ENCODE peak calls at places on chromosomes 16 and 17, in eight cellular contexts. E is CD8-positive, alpha-beta T cell; A is heart right ventricle; L is stomach; Z is ovary; H is lower leg skin; B is cardiac fibroblast; T is PC-3. K is an unnamed sample.

GRCh38 chr17:13917635-13918034 is 151.7 kb upstream of the COX10 start:
- DNase-seq in E (no peak), A (no peak), L (no peak), Z (no peak), H (no peak), B (no peak), T (no peak), K (no peak)

GRCh38 chr17:41932821-41933389 is 2.5 kb downstream of the ODAD4 start:
- DNase-seq in E (no peak), A (no peak), L (no peak), Z (no peak), H (no peak), B (no peak), T (no peak), K (no peak)

GRCh38 chr17:44970136-44970737 is 2.1 kb upstream of the C1QL1 start:
- DNase-seq in E (peak), A (peak), L (no peak), Z (peak), H (no peak), B (no peak), T (no peak), K (no peak)

GRCh38 chr16:81987706-81988105 is 23.6 kb downstream of the SDR42E1 start:
- DNase-seq in E (no peak), A (no peak), L (peak), Z (no peak), H (no peak), B (no peak), T (peak), K (no peak)

GRCh38 chr16:11410382-11411058 is 65.3 kb downstream of the RMI2 start:
- DNase-seq in E (no peak), A (no peak), L (no peak), Z (no peak), H (no peak), B (no peak), T (no peak), K (no peak)

GRCh38 chr17:74840989-74841666 is 18.6 kb downstream of the GRIN2C start:
- DNase-seq in E (no peak), A (peak), L (no peak), Z (peak), H (peak), B (peak), T (no peak), K (peak)

GRCh38 chr16:83623091-83623730 is 184.6 kb upstream of the HSBP1 start:
- DNase-seq in E (no peak), A (no peak), L (no peak), Z (no peak), H (no peak), B (no peak), T (no peak), K (no peak)

GRCh38 chr17:19579867-19580565 is 46.4 kb downstream of the SLC47A1 start:
- DNase-seq in E (no peak), A (peak), L (no peak), Z (peak), H (no peak), B (peak), T (no peak), K (peak)

GRCh38 chr17:72430611-72431432 is 310.0 kb downstream of the SOX9 start:
- DNase-seq in E (no peak), A (no peak), L (no peak), Z (no peak), H (no peak), B (no peak), T (peak), K (no peak)

GRCh38 chr16:20995711-20996110 is 95.1 kb downstream of the LYRM1 start:
- DNase-seq in E (no peak), A (no peak), L (no peak), Z (no peak), H (peak), B (no peak), T (no peak), K (no peak)

GRCh38 chr16:85615014-85615851 is 2.1 kb downstream of the GSE1 start:
- DNase-seq in E (peak), A (peak), L (peak), Z (no peak), H (peak), B (no peak), T (peak), K (no peak)
- TF ChIP-seq CTCF in E (no peak), A (no peak), L (no peak), Z (no peak), H (no peak), B (no peak), T (no peak), K (no peak)

GRCh38 chr17:40827746-40828453 is 5.5 kb upstream of the KRT10 start:
- DNase-seq in E (no peak), A (no peak), L (no peak), Z (no peak), H (no peak), B (peak), T (peak), K (peak)

GRCh38 chr17:40825596-40825995 is 3.2 kb upstream of the KRT10 start:
- DNase-seq in E (no peak), A (no peak), L (no peak), Z (no peak), H (no peak), B (no peak), T (no peak), K (no peak)

GRCh38 chr17:40830085-40830776 is 7.8 kb upstream of the KRT10 start:
- DNase-seq in E (no peak), A (no peak), L (no peak), Z (no peak), H (no peak), B (no peak), T (no peak), K (no peak)

GRCh38 chr17:40832840-40833239 is 10.4 kb upstream of the KRT10 start:
- DNase-seq in E (no peak), A (no peak), L (no peak), Z (no peak), H (no peak), B (no peak), T (no peak), K (no peak)

DNA sequence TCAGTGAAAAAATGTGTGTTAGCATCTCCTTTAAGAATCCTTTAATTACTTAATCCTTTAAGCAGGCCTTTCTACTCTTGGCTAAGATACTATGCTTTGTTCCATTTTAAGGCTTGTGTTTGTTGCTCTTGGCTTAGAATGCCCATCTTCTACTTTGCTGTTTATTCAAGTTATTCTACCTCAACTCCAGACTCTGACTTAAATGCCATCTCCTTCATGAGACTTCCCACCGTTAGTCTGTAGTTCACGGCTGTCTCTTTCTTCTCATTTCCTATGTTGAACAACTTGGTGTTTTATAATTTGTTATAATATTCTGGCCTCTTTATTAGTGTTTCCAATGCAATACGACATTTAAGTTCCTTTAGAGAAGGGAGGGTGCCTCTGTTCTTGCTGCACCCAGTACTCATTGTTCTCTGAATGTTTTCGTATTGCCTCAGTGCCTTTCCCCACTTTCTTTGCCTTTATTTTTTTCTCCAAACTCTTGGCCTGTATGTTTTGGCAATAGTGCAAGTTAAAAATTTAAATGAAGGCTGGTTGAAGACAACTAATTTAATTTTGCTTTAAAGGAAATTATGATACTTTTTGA is 6.1 kb upstream of the KRT10 start:
- DNase-seq in E (no peak), A (no peak), L (no peak), Z (no peak), H (no peak), B (peak), T (no peak), K (peak)
- H3K4me3 ChIP-seq in E (no peak), A (no peak), L (no peak), Z (no peak), H (no peak), B (no peak), T (no peak), K (no peak)

DNA sequence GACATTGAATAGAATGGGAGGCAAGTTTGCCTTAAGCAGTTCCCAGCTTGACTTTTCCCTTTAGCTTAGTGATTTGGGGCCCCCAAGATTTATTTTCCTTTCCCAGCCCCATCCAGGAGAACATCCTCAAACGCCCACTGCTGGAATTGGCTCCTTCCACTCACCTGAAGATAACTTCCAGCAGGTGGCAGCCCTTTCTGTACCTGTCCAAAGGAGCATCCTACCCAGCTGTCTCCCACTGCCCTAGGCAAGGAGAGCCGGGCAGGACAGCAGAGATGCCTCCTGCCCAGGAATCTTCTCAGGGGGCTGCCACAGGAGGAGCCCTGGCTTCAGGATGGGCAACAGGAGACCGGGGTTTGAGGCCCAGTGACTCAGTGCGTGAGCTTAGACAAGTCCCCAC is 6.4 kb downstream of the CACNG5 start:
- DNase-seq in E (no peak), A (no peak), L (no peak), Z (no peak), H (peak), B (no peak), T (peak), K (no peak)
- TF ChIP-seq CTCF in E (no peak), A (no peak), L (no peak), Z (no peak), H (no peak), B (no peak), T (peak), K (no peak)

DNA sequence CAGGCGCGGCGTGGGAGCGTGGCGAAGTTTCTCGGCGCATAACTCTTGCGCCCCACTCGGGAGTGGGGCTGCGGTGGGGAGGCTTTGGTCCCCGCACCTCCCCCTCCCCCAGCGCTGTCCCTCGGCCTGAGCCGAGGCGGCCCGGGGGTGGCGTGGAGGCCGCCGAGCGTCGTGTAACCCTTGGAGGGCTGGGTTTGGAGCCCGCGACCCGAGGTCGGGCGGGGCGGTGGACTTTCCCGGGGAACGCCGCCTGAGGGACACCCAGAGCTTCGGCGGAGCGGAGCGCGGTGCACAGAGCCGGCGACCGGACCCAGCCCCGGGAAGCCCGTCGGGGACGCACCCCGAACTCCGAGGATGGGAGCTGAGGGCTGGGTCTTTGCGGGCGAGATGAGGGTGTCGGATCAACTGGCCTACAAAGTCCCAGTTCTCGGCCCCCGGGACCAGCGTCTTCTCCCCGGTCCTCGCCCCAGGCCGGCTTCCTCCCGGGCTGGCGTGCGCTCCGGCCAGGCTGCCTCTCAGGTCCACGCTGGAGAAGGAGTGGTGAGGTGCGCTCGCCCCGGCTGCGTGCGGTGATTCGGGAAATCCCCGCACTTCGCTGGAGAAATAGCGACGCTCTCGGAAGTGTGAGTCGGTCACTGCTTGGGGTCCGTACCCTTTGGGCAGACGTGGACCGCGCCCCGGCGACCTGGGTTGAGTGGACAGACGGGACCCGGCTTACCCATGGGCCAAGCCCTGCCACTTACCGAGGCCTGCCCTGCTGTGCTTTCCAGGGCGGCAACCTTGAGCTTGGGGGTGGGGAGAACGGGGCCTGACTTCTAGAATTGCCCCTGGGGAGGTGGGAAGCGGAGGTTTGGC is 168.4 kb downstream of the RAB11FIP4 start:
- DNase-seq in E (no peak), A (peak), L (no peak), Z (peak), H (no peak), B (peak), T (no peak), K (no peak)
- H3K4me3 ChIP-seq in E (peak), A (peak), L (peak), Z (peak), H (peak), B (peak), T (peak), K (peak)

GRCh38 chr17:61943117-61943516 is 15.3 kb upstream of the INTS2 start:
- DNase-seq in E (no peak), A (no peak), L (no peak), Z (no peak), H (no peak), B (no peak), T (no peak), K (no peak)

GRCh38 chr17:61942085-61942484 is 14.3 kb upstream of the INTS2 start:
- DNase-seq in E (no peak), A (no peak), L (no peak), Z (no peak), H (no peak), B (no peak), T (no peak), K (no peak)

GRCh38 chr17:61947367-61948078 is 19.7 kb upstream of the INTS2 start:
- DNase-seq in E (no peak), A (no peak), L (no peak), Z (no peak), H (no peak), B (no peak), T (peak), K (no peak)

GRCh38 chr17:61946359-61946758 is 18.6 kb upstream of the INTS2 start:
- DNase-seq in E (no peak), A (no peak), L (no peak), Z (no peak), H (no peak), B (no peak), T (no peak), K (no peak)
- TF ChIP-seq CTCF in E (no peak), A (no peak), L (no peak), Z (no peak), H (no peak), B (no peak), T (no peak), K (no peak)

DNA sequence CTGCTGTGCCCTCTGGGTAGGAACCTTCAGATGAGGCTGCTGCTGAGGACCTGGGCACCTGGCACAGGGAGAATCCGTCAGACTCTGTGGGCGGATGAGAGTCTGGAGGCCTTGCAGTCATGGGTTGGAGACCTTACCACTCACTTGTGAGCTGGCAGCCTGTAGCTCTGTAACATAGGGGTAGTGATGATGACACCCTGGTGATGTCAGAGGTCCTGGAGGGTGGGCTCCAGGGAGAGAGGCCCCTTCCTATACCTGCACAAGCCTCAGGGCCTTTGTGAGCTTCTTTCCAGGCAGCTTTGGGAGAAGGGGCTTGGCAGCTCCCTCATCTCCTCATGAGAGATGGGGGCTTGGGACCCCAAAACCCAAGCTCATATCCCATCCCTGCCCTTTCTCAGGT is 1.6 kb downstream of the MIEF2 start:
- DNase-seq in E (no peak), A (no peak), L (no peak), Z (no peak), H (no peak), B (no peak), T (no peak), K (no peak)
- H3K4me3 ChIP-seq in E (no peak), A (peak), L (no peak), Z (no peak), H (no peak), B (no peak), T (peak), K (no peak)